ENCODE peak calls at places on chromosomes 2 and 18, in five cellular contexts. M is NCI-H1092 treated with DMSO at 0.1 percent for 48 hours, F is RKO, B is substantia nigra, P is NCI-H2171 treated with DMSO at 0.1 percent for 48 hours. Y is an unnamed sample.

GRCh38 chr2:86485103-86485502 is 43.9 kb downstream of the KDM3A start:
- DNase-seq in M (no peak), F (no peak), B (no peak), P (no peak), Y (no peak)

GRCh38 chr2:57878573-57878910 is 168.1 kb upstream of the VRK2 start:
- DNase-seq in M (peak), F (no peak), B (no peak), P (no peak), Y (no peak)

GRCh38 chr2:113973856-113974255 is 84.0 kb downstream of the ACTR3 start:
- DNase-seq in M (no peak), F (no peak), B (no peak), P (peak), Y (no peak)

GRCh38 chr2:104434363-104434792 is 419.5 kb upstream of the POU3F3 start:
- DNase-seq in M (peak), F (no peak), B (no peak), P (no peak), Y (no peak)

GRCh38 chr2:177396630-177397460 is 4.3 kb downstream of the AGPS start:
- DNase-seq in M (no peak), F (peak), B (no peak), P (peak), Y (peak)

GRCh38 chr2:229713371-229714079 is 830 bp downstream of the DNER start:
- DNase-seq in M (peak), F (no peak), B (peak), P (no peak), Y (no peak)

GRCh38 chr18:76859474-76860339 is 37.4 kb downstream of the ZNF236 start:
- DNase-seq in M (no peak), F (no peak), B (no peak), P (no peak), Y (no peak)

GRCh38 chr2:64522843-64523428 is 1.2 kb upstream of the AFTPH start:
- DNase-seq in M (peak), F (peak), B (peak), P (peak), Y (peak)

GRCh38 chr2:99879481-99879880 is 262.9 kb downstream of the AFF3 start:
- DNase-seq in M (no peak), F (no peak), B (no peak), P (no peak), Y (no peak)

GRCh38 chr2:130389363-130389762 is 33.5 kb downstream of the PTPN18 start:
- DNase-seq in M (no peak), F (no peak), B (no peak), P (no peak), Y (no peak)

GRCh38 chr2:196434217-196434616 is 205.3 kb upstream of the CCDC150 start:
- DNase-seq in M (no peak), F (no peak), B (no peak), P (no peak), Y (no peak)

GRCh38 chr2:206225435-206226232 is 48.8 kb upstream of the ZDBF2 start:
- DNase-seq in M (no peak), F (no peak), B (no peak), P (no peak), Y (no peak)

GRCh38 chr2:151730242-151730975 is 3.9 kb downstream of the NEB start:
- DNase-seq in M (no peak), F (peak), B (no peak), P (peak), Y (peak)

GRCh38 chr18:72847134-72847533 is 20.7 kb downstream of the NETO1 start:
- DNase-seq in M (no peak), F (no peak), B (no peak), P (no peak), Y (no peak)

GRCh38 chr2:100974712-100975520 is 27.2 kb upstream of the RPL31 start:
- DNase-seq in M (no peak), F (no peak), B (no peak), P (no peak), Y (no peak)

GRCh38 chr2:6554403-6554802 is 311.3 kb downstream of the CMPK2 start:
- DNase-seq in M (peak), F (no peak), B (no peak), P (peak), Y (no peak)

GRCh38 chr2:26103752-26104151 is 69.1 kb upstream of the GAREM2 start:
- DNase-seq in M (no peak), F (no peak), B (no peak), P (no peak), Y (no peak)

GRCh38 chr2:43408784-43409160 is 182.4 kb upstream of the ZFP36L2 start:
- DNase-seq in M (no peak), F (no peak), B (no peak), P (no peak), Y (no peak)

GRCh38 chr2:195027947-195028346 is 629.1 kb upstream of the SLC39A10 start:
- DNase-seq in M (no peak), F (no peak), B (no peak), P (no peak), Y (no peak)

GRCh38 chr2:231286964-231287363 is 88.5 kb downstream of the ARMC9 start:
- DNase-seq in M (no peak), F (no peak), B (no peak), P (no peak), Y (no peak)

GRCh38 chr18:12769136-12769535 is 66.3 kb downstream of the PSMG2 start:
- DNase-seq in M (no peak), F (no peak), B (no peak), P (no peak), Y (no peak)

GRCh38 chr2:95552911-95553310 is 38.9 kb upstream of the TRIM43 start:
- DNase-seq in M (no peak), F (no peak), B (no peak), P (peak), Y (no peak)

GRCh38 chr18:49139726-49140125 is 189.0 kb upstream of the SMAD7 start:
- DNase-seq in M (peak), F (no peak), B (no peak), P (no peak), Y (no peak)

GRCh38 chr18:60232541-60232940 is 140.0 kb downstream of the MC4R start:
- DNase-seq in M (no peak), F (peak), B (no peak), P (peak), Y (peak)

GRCh38 chr18:26765498-26765897 is 100.0 kb downstream of the AQP4 start:
- DNase-seq in M (no peak), F (no peak), B (no peak), P (no peak), Y (no peak)

GRCh38 chr18:23671564-23671963 is 8.9 kb upstream of the ANKRD29 start:
- DNase-seq in M (no peak), F (no peak), B (no peak), P (no peak), Y (no peak)